ENCODE peak calls at places on chromosomes 2 and 18, in five cellular contexts. Q is cardiac fibroblast, J is activated B cell treated with CpG ODN at 0.5 μM for 24 hours, R is progenitor cell of endocrine pancreas, C is RWPE1. E is an unnamed sample.

GRCh38 chr2:27118525-27119329 is at the start of gene CGREF1:
- DNase-seq in Q (no peak), J (no peak), R (no peak), C (peak), E (no peak)

GRCh38 chr18:36527740-36528455 is 230.4 kb downstream of the FHOD3 start:
- DNase-seq in Q (no peak), J (no peak), R (no peak), C (no peak), E (no peak)

GRCh38 chr2:135960598-135961551 is 24.6 kb downstream of the DARS1 start:
- DNase-seq in Q (peak), J (no peak), R (no peak), C (no peak), E (no peak)

GRCh38 chr2:176763871-176764404 is 448.7 kb upstream of the HNRNPA3 start:
- DNase-seq in Q (no peak), J (no peak), R (no peak), C (no peak), E (no peak)

GRCh38 chr2:232061265-232061664 is 99.8 kb downstream of the DIS3L2 start:
- DNase-seq in Q (no peak), J (no peak), R (no peak), C (no peak), E (no peak)

GRCh38 chr18:37322497-37323035 is 243.0 kb downstream of the CELF4 start:
- DNase-seq in Q (peak), J (no peak), R (no peak), C (peak), E (no peak)

GRCh38 chr18:62614499-62614898 is 91.7 kb downstream of the ZCCHC2 start:
- DNase-seq in Q (no peak), J (no peak), R (no peak), C (no peak), E (no peak)

GRCh38 chr2:84924173-84925106 is 19.0 kb downstream of the TMSB10 start:
- DNase-seq in Q (peak), J (no peak), R (no peak), C (peak), E (no peak)

GRCh38 chr2:187155472-187155871 is 292.6 kb downstream of the CALCRL start:
- DNase-seq in Q (peak), J (no peak), R (no peak), C (no peak), E (no peak)

GRCh38 chr2:1817256-1818127 is 73.2 kb upstream of the PXDN start:
- DNase-seq in Q (peak), J (peak), R (peak), C (peak), E (peak)

GRCh38 chr2:126795661-126796060 is 103.0 kb upstream of the TEX51 start:
- DNase-seq in Q (no peak), J (no peak), R (no peak), C (no peak), E (no peak)

GRCh38 chr2:88885275-88885674 is 193.8 kb downstream of the RPIA start:
- DNase-seq in Q (no peak), J (no peak), R (no peak), C (no peak), E (no peak)

GRCh38 chr2:165745916-165746315 is 48.1 kb downstream of the GALNT3 start:
- DNase-seq in Q (peak), J (no peak), R (no peak), C (peak), E (no peak)

GRCh38 chr2:234493117-234493516 is 3.8 kb downstream of the ARL4C start:
- DNase-seq in Q (no peak), J (no peak), R (no peak), C (no peak), E (no peak)

GRCh38 chr2:33094303-33094702 is 147.6 kb downstream of the LTBP1 start:
- DNase-seq in Q (no peak), J (no peak), R (no peak), C (no peak), E (no peak)

GRCh38 chr2:238228700-238229099 is 11.1 kb downstream of the HES6 start:
- DNase-seq in Q (no peak), J (no peak), R (no peak), C (no peak), E (no peak)

GRCh38 chr2:232838406-232838874 is 31.6 kb upstream of the SNORC start:
- DNase-seq in Q (peak), J (peak), R (no peak), C (peak), E (no peak)

GRCh38 chr18:72830109-72830508 is 37.7 kb downstream of the NETO1 start:
- DNase-seq in Q (no peak), J (no peak), R (peak), C (no peak), E (peak)

GRCh38 chr2:233857511-233858118 is 3.3 kb upstream of the HJURP start:
- DNase-seq in Q (peak), J (peak), R (no peak), C (no peak), E (no peak)

GRCh38 chr18:21672868-21673267 is 31.7 kb downstream of the ABHD3 start:
- DNase-seq in Q (peak), J (no peak), R (no peak), C (peak), E (no peak)

GRCh38 chr2:85999131-85999831 is 106.4 kb downstream of the POLR1A start:
- DNase-seq in Q (peak), J (no peak), R (no peak), C (no peak), E (no peak)

GRCh38 chr2:240234503-240234951 is 94.1 kb upstream of the OTOS start:
- DNase-seq in Q (no peak), J (no peak), R (no peak), C (no peak), E (peak)

GRCh38 chr2:151051584-151052220 is 210.0 kb downstream of the RBM43 start:
- DNase-seq in Q (peak), J (no peak), R (no peak), C (peak), E (no peak)

GRCh38 chr18:23238152-23238531 is 102.9 kb downstream of the CABLES1 start:
- DNase-seq in Q (peak), J (no peak), R (no peak), C (peak), E (no peak)

GRCh38 chr18:59437851-59438250 is 78.8 kb upstream of the LMAN1 start:
- DNase-seq in Q (no peak), J (no peak), R (no peak), C (no peak), E (no peak)

GRCh38 chr18:13889661-13890060 is 25.7 kb downstream of the MC2R start:
- DNase-seq in Q (peak), J (no peak), R (no peak), C (peak), E (no peak)

GRCh38 chr18:73189718-73190117 is 321.9 kb upstream of the NETO1 start:
- DNase-seq in Q (no peak), J (no peak), R (no peak), C (no peak), E (no peak)

GRCh38 chr2:118224144-118224887 is 136.0 kb downstream of the INSIG2 start:
- DNase-seq in Q (peak), J (peak), R (peak), C (peak), E (no peak)

GRCh38 chr2:173094731-173095130 is 19.1 kb downstream of the MAP3K20 start:
- DNase-seq in Q (no peak), J (no peak), R (no peak), C (no peak), E (no peak)

GRCh38 chr2:59167514-59167913 is 926.4 kb upstream of the FANCL start:
- DNase-seq in Q (no peak), J (no peak), R (no peak), C (no peak), E (no peak)

GRCh38 chr18:35231052-35231451 is 9.8 kb upstream of the ZNF397 start:
- DNase-seq in Q (peak), J (peak), R (peak), C (peak), E (peak)

GRCh38 chr2:71578665-71579371 is 125.5 kb downstream of the DYSF start:
- DNase-seq in Q (peak), J (no peak), R (no peak), C (no peak), E (no peak)

DNA sequence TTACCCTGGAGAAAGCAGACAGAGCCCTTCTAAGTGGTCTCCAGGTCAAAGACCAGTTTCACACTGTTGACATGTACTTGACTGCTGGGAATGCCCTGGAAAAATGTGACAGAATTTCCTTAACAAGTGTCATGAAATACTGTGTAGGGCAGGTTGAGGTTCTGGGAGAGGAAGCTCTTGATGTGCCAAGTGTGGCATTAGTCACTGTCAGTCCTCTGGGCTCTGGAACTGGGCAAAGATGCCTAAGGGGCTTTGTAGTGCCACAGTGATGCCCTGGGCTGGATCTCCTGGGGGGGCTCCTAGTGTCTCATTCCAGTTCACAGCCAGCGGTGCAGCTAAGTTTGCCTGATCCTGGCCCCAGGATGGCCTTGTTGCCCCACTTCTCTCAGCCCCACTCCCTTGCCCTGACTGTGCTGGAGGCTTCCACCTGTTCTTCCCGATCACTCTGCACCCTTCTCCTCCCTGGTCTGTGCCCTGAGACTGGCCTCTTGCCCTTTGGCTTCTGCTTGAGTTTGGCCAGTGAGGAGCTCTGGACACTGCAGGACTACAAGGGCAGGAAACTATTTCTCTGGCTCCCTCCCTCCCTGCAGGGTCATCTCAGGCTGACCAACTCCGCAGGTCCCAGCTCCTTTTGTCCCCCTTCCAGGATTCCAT is 27.0 kb upstream of the FAM124B start:
- DNase-seq in Q (no peak), J (no peak), R (no peak), C (no peak), E (no peak)
- TF ChIP-seq CTCF in Q (no peak), J (no peak), R (no peak), C (no peak), E (no peak)

GRCh38 chr18:64244571-64244970 is 95.7 kb upstream of the LINC00305 start:
- DNase-seq in Q (no peak), J (no peak), R (no peak), C (no peak), E (no peak)
- TF ChIP-seq CTCF in Q (no peak), J (no peak), R (peak), C (no peak), E (no peak)

DNA sequence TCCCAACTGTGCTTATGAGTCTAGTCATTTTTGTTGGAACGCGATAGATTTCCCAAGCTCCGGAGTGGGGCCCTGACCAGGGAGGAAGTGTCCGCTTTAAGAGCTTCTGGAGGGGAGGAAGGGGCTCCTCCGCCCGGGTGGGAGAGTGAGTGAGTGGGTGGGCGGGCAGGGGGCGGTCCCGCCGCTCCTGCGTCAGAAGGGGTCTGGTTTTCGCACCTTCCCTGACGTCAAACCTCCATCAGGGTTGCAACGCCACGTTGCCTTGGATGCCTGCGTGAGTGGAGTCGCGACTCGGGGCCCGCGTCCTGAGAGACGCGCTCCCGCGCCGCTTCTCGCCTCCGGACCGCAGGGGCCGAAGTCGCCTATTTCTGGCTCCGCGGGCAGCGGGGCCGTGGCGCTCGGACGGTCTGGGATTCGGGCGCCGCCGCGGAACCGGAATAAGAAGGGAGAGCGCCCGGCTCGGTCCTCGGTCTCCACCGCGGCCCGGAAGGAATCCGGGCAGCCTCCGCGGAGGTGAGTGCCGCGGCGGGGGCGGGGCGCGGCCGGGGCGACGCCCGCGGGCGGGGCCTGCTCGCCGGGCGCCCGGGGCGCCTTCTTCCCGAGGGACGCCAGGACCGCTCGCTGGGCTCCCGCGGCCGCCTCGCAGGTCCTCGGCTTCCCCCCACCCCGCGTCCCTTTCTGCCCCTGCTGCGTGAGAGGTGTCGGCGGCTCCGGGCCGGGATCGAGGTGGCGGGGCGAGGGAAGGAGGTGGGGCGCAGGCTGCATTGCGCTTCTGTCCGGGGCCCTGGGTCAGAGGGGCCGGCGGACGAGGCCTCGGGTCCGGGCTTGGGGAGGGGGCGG is at the start of gene ZDBF2:
- DNase-seq in Q (peak), J (peak), R (peak), C (peak), E (peak)
- TF ChIP-seq CTCF in Q (no peak), J (no peak), R (no peak), C (no peak), E (no peak)

DNA sequence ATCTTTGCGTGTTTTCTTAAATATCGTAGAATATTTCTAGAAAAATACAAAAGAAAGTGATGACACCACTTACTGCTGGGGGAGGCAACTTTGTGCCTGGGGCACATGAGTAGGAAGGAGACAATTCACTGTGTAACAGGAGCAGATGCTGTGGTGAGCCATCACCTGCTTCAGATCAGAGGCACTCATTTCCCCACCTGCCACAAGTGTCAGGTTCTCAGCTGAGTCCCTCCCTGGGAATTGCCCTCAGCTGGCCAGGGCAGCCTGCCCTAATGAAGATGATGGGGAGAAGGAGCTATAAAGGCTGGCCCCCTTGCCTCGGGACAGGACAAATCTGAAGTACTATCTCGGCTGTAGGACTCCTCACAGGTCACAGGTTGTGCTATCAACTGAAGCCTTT is 322.8 kb downstream of the STK39 start:
- DNase-seq in Q (no peak), J (no peak), R (no peak), C (no peak), E (no peak)
- TF ChIP-seq CTCF in Q (no peak), J (no peak), R (no peak), C (no peak), E (no peak)

GRCh38 chr2:69801745-69802144 is 27.7 kb upstream of the GMCL1 start:
- DNase-seq in Q (no peak), J (no peak), R (no peak), C (no peak), E (no peak)
- TF ChIP-seq CTCF in Q (no peak), J (no peak), R (no peak), C (no peak), E (no peak)

GRCh38 chr2:148565272-148565894 is 79.2 kb upstream of the EPC2 start:
- DNase-seq in Q (peak), J (no peak), R (no peak), C (no peak), E (no peak)
- TF ChIP-seq CTCF in Q (peak), J (no peak), R (no peak), C (no peak), E (no peak)

DNA sequence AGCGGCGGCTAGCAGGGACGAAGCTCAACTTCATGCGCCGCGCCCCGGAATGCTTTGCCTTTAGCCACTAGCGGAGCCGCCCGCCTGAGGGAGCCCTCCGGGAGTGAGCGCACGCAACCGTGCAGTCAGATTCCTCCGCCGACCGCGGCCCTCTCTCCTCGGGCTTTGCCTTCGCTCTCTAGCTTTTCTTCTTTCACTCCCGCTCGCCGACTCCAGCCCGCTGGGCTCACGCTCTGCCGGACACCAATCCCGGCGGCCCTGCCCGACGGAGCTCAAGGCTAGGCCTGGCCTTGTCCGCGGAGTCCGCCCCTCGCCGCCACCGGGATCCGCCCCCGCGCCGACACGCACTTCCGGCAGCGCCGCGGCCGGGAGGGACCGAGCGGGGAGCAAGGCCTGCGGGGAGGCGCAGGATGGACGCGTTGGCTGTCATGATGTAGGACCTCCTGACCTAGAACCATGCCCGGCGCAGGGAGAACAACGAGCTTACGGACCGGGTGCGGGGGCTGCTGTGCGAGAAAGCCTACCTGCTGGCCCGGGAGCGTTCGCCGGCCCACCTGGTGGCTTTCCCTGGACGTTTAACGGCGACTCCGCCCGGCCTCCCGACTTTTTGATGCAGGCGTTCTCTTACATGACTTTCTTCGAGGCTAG is 40.8 kb upstream of the AKAIN1 start:
- DNase-seq in Q (peak), J (peak), R (peak), C (peak), E (peak)
- TF ChIP-seq CTCF in Q (peak), J (no peak), R (peak), C (no peak), E (no peak)

E was measured in mesothelial cell of epicardium.